ENCODE peak calls at places on chromosomes 2 and 18, in nine cellular contexts. W is IMR-90, P is spleen, S is right lobe of liver, U is ovary, I is lower leg skin, Y is Peyer's patch, R is adrenal gland, B is K562. Z is an unnamed sample.
A peak's percentile ranks its signal among the peaks of the same experiment; 100 is the strongest.

GRCh38 chr2:80078290-80079036 is 226.1 kb downstream of the LRRTM1 start:
- DNase-seq in U (no peak), R (no peak), P (no peak), I (no peak), W (no peak), S (no peak), B (peak; percentile 27), Y (no peak), Z (no peak)

GRCh38 chr2:74414913-74415761 is 6.3 kb downstream of the C2orf81 start:
- DNase-seq in R (no peak), S (no peak), W (no peak), U (peak; percentile 51), P (peak; percentile 92), I (peak; percentile 91), Y (peak; percentile 61), B (no peak), Z (no peak)

GRCh38 chr2:174546519-174547506 is 50.8 kb downstream of the WIPF1 start:
- DNase-seq in P (no peak), U (no peak), S (no peak), W (peak; percentile 43), I (no peak), Y (no peak), B (peak; percentile 76), R (no peak), Z (peak; percentile 39)

GRCh38 chr2:113890253-113891235 is 655 bp downstream of the ACTR3 start:
- DNase-seq in R (peak; percentile 64), W (peak; percentile 80), P (peak; percentile 93), B (peak; percentile 45), Y (peak; percentile 81), U (peak; percentile 35), S (peak; percentile 72), I (peak; percentile 93), Z (no peak)

GRCh38 chr2:73984922-73985317 is 210 bp downstream of the TET3 start:
- DNase-seq in S (peak; percentile 88), I (peak; percentile 88), U (peak; percentile 56), W (no peak), B (no peak), Y (peak; percentile 63), R (peak; percentile 44), P (no peak), Z (no peak)

GRCh38 chr2:39938035-39938835 is 159.2 kb upstream of the THUMPD2 start:
- DNase-seq in W (peak; percentile 97), U (no peak), Y (no peak), P (no peak), S (no peak), R (no peak), B (no peak), I (no peak), Z (no peak)

GRCh38 chr2:74553892-74554820 is at the start of the genes DOK1 and LOXL3:
- DNase-seq in B (peak; percentile 94), P (peak; percentile 97), I (peak; percentile 97), U (peak; percentile 89), S (peak; percentile 85), Y (peak; percentile 91), W (peak; percentile 88), R (peak; percentile 86), Z (peak; percentile 90)

GRCh38 chr2:21928292-21928691 is 804.5 kb downstream of the TDRD15 start:
- DNase-seq in B (no peak), R (no peak), W (peak; percentile 5), S (no peak), Y (no peak), I (no peak), U (no peak), P (no peak), Z (no peak)

GRCh38 chr2:200507179-200507578 is 2.7 kb downstream of the KCTD18 start:
- DNase-seq in U (no peak), I (no peak), R (no peak), P (no peak), B (no peak), Y (no peak), S (no peak), W (no peak), Z (no peak)

GRCh38 chr2:241540766-241541561 is 17.6 kb upstream of the BOK start:
- DNase-seq in R (peak; percentile 54), Y (peak; percentile 31), W (no peak), B (peak; percentile 98), S (no peak), I (no peak), U (peak; percentile 31), P (peak; percentile 79), Z (peak; percentile 62)

GRCh38 chr2:67652679-67653078 is 255.5 kb downstream of the ETAA1 start:
- DNase-seq in I (no peak), B (no peak), S (no peak), Y (no peak), P (no peak), R (no peak), W (no peak), U (no peak), Z (no peak)

GRCh38 chr2:127537644-127538043 is 2.2 kb downstream of the MYO7B start:
- DNase-seq in U (no peak), I (no peak), B (no peak), R (no peak), W (no peak), Y (no peak), P (no peak), S (no peak), Z (no peak)

GRCh38 chr2:229408356-229408755 is 137.3 kb upstream of the PID1 start:
- DNase-seq in U (peak; percentile 51), P (no peak), R (peak; percentile 60), W (peak; percentile 91), I (no peak), Y (no peak), B (no peak), S (no peak), Z (peak; percentile 35)

GRCh38 chr2:63189026-63189425 is 138.4 kb downstream of the OTX1 start:
- DNase-seq in P (no peak), W (peak; percentile 44), Y (no peak), B (peak; percentile 58), S (peak; percentile 58), I (no peak), U (no peak), R (no peak), Z (peak; percentile 15)

GRCh38 chr18:21132398-21132918 is 20.8 kb upstream of the ROCK1 start:
- DNase-seq in U (no peak), R (no peak), B (no peak), Y (no peak), W (no peak), I (no peak), S (no peak), P (no peak), Z (no peak)

GRCh38 chr18:21134895-21135294 is 23.3 kb upstream of the ROCK1 start:
- DNase-seq in U (no peak), B (no peak), W (peak; percentile 7), R (no peak), P (no peak), Y (no peak), S (no peak), I (no peak), Z (no peak)

GRCh38 chr18:21129586-21130216 is 18.1 kb upstream of the ROCK1 start:
- DNase-seq in W (peak; percentile 83), R (no peak), U (no peak), S (no peak), B (no peak), I (no peak), Y (no peak), P (no peak), Z (no peak)

DNA sequence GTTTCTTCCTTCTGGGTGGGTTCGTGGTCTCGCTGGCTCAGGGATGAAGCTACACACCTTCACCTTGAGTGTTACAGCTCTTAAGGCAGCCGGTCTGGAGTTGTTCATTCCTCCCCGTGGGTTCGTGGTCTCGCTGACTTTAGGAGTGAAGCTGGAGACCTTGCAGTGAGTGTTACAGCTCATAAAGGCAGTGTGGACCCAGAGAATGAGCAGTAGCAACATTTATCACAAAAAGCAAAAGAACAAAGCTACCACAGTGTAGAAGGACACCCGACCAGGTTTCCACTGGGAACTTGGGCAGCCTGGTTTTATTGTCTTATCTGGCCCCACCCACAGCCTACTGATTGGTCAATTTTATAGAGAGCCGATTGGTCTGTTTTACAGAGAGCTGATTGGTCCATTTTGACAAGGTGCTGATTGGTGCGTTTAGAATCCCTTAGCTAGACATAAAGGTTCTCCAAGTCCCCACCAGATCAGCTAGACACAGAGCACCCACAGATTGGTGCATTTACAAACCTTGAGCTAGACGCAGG is 20.2 kb upstream of the ROCK1 start:
- DNase-seq in I (no peak), W (no peak), B (no peak), R (no peak), P (no peak), Y (no peak), U (no peak), S (no peak), Z (no peak)
- TF ChIP-seq POLR2A in I (no peak), W (no peak), B (peak; percentile 52), R (no peak), P (no peak), Y (no peak), U (no peak), S (no peak), Z (no peak)

GRCh38 chr2:112542123-112542973 is at the start of gene POLR1B:
- DNase-seq in I (peak; percentile 94), W (peak; percentile 78), P (peak; percentile 95), U (peak; percentile 78), R (peak; percentile 88), S (peak; percentile 91), Y (peak; percentile 83), B (peak; percentile 85), Z (peak; percentile 81)
- TF ChIP-seq POLR2A in I (no peak), W (no peak), P (no peak), U (peak; percentile 33), R (no peak), S (peak; percentile 29), Y (peak; percentile 5), B (peak; percentile 75), Z (peak; percentile 68)

GRCh38 chr18:76492669-76493212 is 2.3 kb downstream of the ZNF516 start:
- DNase-seq in B (peak; percentile 90), S (peak; percentile 100), P (peak; percentile 99), W (peak; percentile 99), I (peak; percentile 100), U (peak; percentile 100), R (peak; percentile 100), Y (peak; percentile 91), Z (peak; percentile 33)
- TF ChIP-seq POLR2A in B (no peak), S (peak; percentile 18), P (no peak), W (no peak), I (no peak), U (peak; percentile 62), R (peak; percentile 75), Y (peak; percentile 56), Z (no peak)

GRCh38 chr2:101768480-101769077 is 71.1 kb downstream of the MAP4K4 start:
- DNase-seq in P (no peak), I (no peak), R (no peak), B (no peak), Y (no peak), S (no peak), U (no peak), W (no peak), Z (no peak)
- TF ChIP-seq POLR2A in P (no peak), I (no peak), R (no peak), B (no peak), Y (no peak), S (no peak), U (no peak), W (no peak), Z (no peak)

GRCh38 chr2:88949336-88949735 is 257.9 kb downstream of the RPIA start:
- DNase-seq in I (no peak), R (no peak), U (no peak), W (no peak), Y (no peak), P (no peak), S (no peak), B (no peak), Z (no peak)
- TF ChIP-seq POLR2A in I (no peak), R (no peak), U (no peak), W (no peak), Y (no peak), P (no peak), S (no peak), B (no peak), Z (no peak)

GRCh38 chr2:96122391-96122790 is 6.0 kb upstream of the ADRA2B start:
- DNase-seq in R (peak; percentile 31), P (no peak), U (no peak), B (no peak), W (no peak), Y (no peak), I (no peak), S (no peak), Z (no peak)
- TF ChIP-seq POLR2A in R (no peak), P (no peak), U (no peak), B (no peak), W (no peak), Y (no peak), I (no peak), S (no peak), Z (no peak)